ENCODE peak calls at places on chromosomes 13 and 19, in five cellular contexts. One of them, this sample, is unnamed.

GRCh38 chr19:16273005-16273404 is 51.6 kb upstream of the KLF2 start:
- DNase-seq in fibroblast of mammary gland: no peak
- DNase-seq in effector CD4-positive, alpha-beta T cell: no peak
- DNase-seq in NCI-H446 treated with DMSO at 0.1 percent for 48 hours: no peak
- DNase-seq in memory B cell: no peak
- DNase-seq in this sample: no peak

GRCh38 chr19:39032164-39032918 is at the start of gene FBXO27:
- DNase-seq in fibroblast of mammary gland: no peak
- DNase-seq in effector CD4-positive, alpha-beta T cell: no peak
- DNase-seq in NCI-H446 treated with DMSO at 0.1 percent for 48 hours: no peak
- DNase-seq in memory B cell: no peak
- DNase-seq in this sample: no peak

GRCh38 chr19:44476559-44477408 is 23.5 kb downstream of the ZNF180 start:
- DNase-seq in fibroblast of mammary gland: peak; percentile 39
- DNase-seq in effector CD4-positive, alpha-beta T cell: no peak
- DNase-seq in NCI-H446 treated with DMSO at 0.1 percent for 48 hours: no peak
- DNase-seq in memory B cell: no peak
- DNase-seq in this sample: peak; percentile 37

GRCh38 chr13:77378662-77379061 is 51.8 kb upstream of the MYCBP2 start:
- DNase-seq in fibroblast of mammary gland: no peak
- DNase-seq in effector CD4-positive, alpha-beta T cell: no peak
- DNase-seq in NCI-H446 treated with DMSO at 0.1 percent for 48 hours: no peak
- DNase-seq in memory B cell: no peak
- DNase-seq in this sample: no peak

GRCh38 chr13:101181076-101181685 is 235.1 kb downstream of the NALCN start:
- DNase-seq in fibroblast of mammary gland: peak; percentile 14
- DNase-seq in effector CD4-positive, alpha-beta T cell: no peak
- DNase-seq in NCI-H446 treated with DMSO at 0.1 percent for 48 hours: no peak
- DNase-seq in memory B cell: no peak
- DNase-seq in this sample: no peak

GRCh38 chr19:14616310-14616870 is 33.5 kb downstream of the CLEC17A start:
- DNase-seq in fibroblast of mammary gland: no peak
- DNase-seq in effector CD4-positive, alpha-beta T cell: no peak
- DNase-seq in NCI-H446 treated with DMSO at 0.1 percent for 48 hours: no peak
- DNase-seq in memory B cell: no peak
- DNase-seq in this sample: no peak

GRCh38 chr19:4654437-4655361 is 15.4 kb downstream of the TNFAIP8L1 start:
- DNase-seq in fibroblast of mammary gland: no peak
- DNase-seq in effector CD4-positive, alpha-beta T cell: no peak
- DNase-seq in NCI-H446 treated with DMSO at 0.1 percent for 48 hours: no peak
- DNase-seq in memory B cell: no peak
- DNase-seq in this sample: no peak

GRCh38 chr19:1223018-1223855 is 14.6 kb downstream of the CBARP start:
- DNase-seq in fibroblast of mammary gland: peak; percentile 52
- DNase-seq in effector CD4-positive, alpha-beta T cell: no peak
- DNase-seq in NCI-H446 treated with DMSO at 0.1 percent for 48 hours: no peak
- DNase-seq in memory B cell: no peak
- DNase-seq in this sample: peak; percentile 55

GRCh38 chr19:10604460-10604980 is 17.4 kb upstream of the AP1M2 start:
- DNase-seq in fibroblast of mammary gland: no peak
- DNase-seq in effector CD4-positive, alpha-beta T cell: peak; percentile 6
- DNase-seq in NCI-H446 treated with DMSO at 0.1 percent for 48 hours: no peak
- DNase-seq in memory B cell: peak; percentile 30
- DNase-seq in this sample: no peak

GRCh38 chr13:29595380-29596063 is at the start of gene SLC7A1:
- DNase-seq in fibroblast of mammary gland: peak; percentile 76
- DNase-seq in effector CD4-positive, alpha-beta T cell: peak; percentile 77
- DNase-seq in NCI-H446 treated with DMSO at 0.1 percent for 48 hours: peak; percentile 54
- DNase-seq in memory B cell: peak; percentile 76
- DNase-seq in this sample: peak; percentile 70

GRCh38 chr13:100794575-100794974 is 120.0 kb upstream of the TMTC4 start:
- DNase-seq in fibroblast of mammary gland: no peak
- DNase-seq in effector CD4-positive, alpha-beta T cell: no peak
- DNase-seq in NCI-H446 treated with DMSO at 0.1 percent for 48 hours: no peak
- DNase-seq in memory B cell: no peak
- DNase-seq in this sample: no peak

GRCh38 chr19:1076951-1077350 is 10.0 kb downstream of the ARHGAP45 start:
- DNase-seq in fibroblast of mammary gland: no peak
- DNase-seq in effector CD4-positive, alpha-beta T cell: peak; percentile 91
- DNase-seq in NCI-H446 treated with DMSO at 0.1 percent for 48 hours: no peak
- DNase-seq in memory B cell: peak; percentile 91
- DNase-seq in this sample: no peak

GRCh38 chr13:33931397-33931987 is 113.5 kb downstream of the RFC3 start:
- DNase-seq in fibroblast of mammary gland: peak; percentile 57
- DNase-seq in effector CD4-positive, alpha-beta T cell: no peak
- DNase-seq in NCI-H446 treated with DMSO at 0.1 percent for 48 hours: no peak
- DNase-seq in memory B cell: no peak
- DNase-seq in this sample: peak; percentile 77

This sample was measured in fibroblast of pulmonary artery.